ENCODE peak calls at places on chromosomes 16 and 17, in four cellular contexts. One of them, this sample, is unnamed.

GRCh38 chr17:80959330-80960036 is 32.2 kb upstream of the CHMP6 start:
- DNase-seq in GM12865: no peak
- DNase-seq in Peyer's patch: no peak
- DNase-seq in adrenal gland: peak
- DNase-seq in this sample: no peak

GRCh38 chr16:72060405-72060804 is 2.6 kb upstream of the HPR start:
- DNase-seq in GM12865: no peak
- DNase-seq in Peyer's patch: no peak
- DNase-seq in adrenal gland: no peak
- DNase-seq in this sample: no peak

GRCh38 chr16:9092282-9092962 is 978 bp downstream of the HAPSTR1 start:
- DNase-seq in adrenal gland: peak
- DNase-seq in GM12865: peak
- DNase-seq in Peyer's patch: peak
- DNase-seq in this sample: peak

GRCh38 chr17:79223471-79223870 is 148.8 kb downstream of the ENGASE start:
- DNase-seq in Peyer's patch: no peak
- DNase-seq in GM12865: no peak
- DNase-seq in adrenal gland: no peak
- DNase-seq in this sample: no peak

GRCh38 chr16:3671424-3671823 is 16.9 kb downstream of the DNASE1 start:
- DNase-seq in adrenal gland: no peak
- DNase-seq in GM12865: no peak
- DNase-seq in Peyer's patch: no peak
- DNase-seq in this sample: no peak

GRCh38 chr16:27195941-27196595 is 7.3 kb upstream of the KDM8 start:
- DNase-seq in adrenal gland: no peak
- DNase-seq in Peyer's patch: no peak
- DNase-seq in GM12865: no peak
- DNase-seq in this sample: no peak

GRCh38 chr17:68587847-68588246 is 13.3 kb downstream of the FAM20A start:
- DNase-seq in GM12865: no peak
- DNase-seq in adrenal gland: no peak
- DNase-seq in Peyer's patch: no peak
- DNase-seq in this sample: no peak

GRCh38 chr17:70258465-70258864 is 89.1 kb downstream of the KCNJ2 start:
- DNase-seq in Peyer's patch: no peak
- DNase-seq in GM12865: no peak
- DNase-seq in adrenal gland: no peak
- DNase-seq in this sample: no peak

GRCh38 chr17:7916799-7917198 is 710 bp upstream of the RNF227 start:
- DNase-seq in Peyer's patch: no peak
- DNase-seq in GM12865: no peak
- DNase-seq in adrenal gland: no peak
- DNase-seq in this sample: no peak

GRCh38 chr17:81868674-81869220 is 2.4 kb downstream of the ARHGDIA start:
- DNase-seq in adrenal gland: peak
- DNase-seq in GM12865: no peak
- DNase-seq in Peyer's patch: no peak
- DNase-seq in this sample: no peak

GRCh38 chr16:23608194-23608593 is 12.1 kb upstream of the NDUFAB1 start:
- DNase-seq in adrenal gland: no peak
- DNase-seq in GM12865: no peak
- DNase-seq in Peyer's patch: no peak
- DNase-seq in this sample: no peak

DNA sequence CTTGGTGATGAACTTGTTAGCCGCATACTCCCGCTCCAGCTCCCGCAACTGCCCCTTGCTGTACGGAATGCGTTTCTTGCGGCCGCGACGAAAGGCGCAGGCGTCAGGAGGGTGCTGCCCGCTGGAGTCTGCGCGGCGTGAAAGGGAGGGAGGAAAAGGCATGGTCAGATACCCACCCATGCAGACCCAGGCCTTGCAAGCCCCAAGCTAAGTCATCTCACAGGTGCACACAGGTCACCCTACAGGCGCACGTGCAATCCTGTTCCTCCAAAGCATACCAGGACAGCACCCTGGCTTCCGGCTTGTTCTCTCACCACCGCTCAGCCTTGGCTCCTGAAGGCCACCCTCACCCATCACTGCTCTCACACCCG is 1.6 kb downstream of the HOXB13 start:
- DNase-seq in Peyer's patch: no peak
- DNase-seq in adrenal gland: no peak
- DNase-seq in GM12865: no peak
- DNase-seq in this sample: no peak
- TF ChIP-seq CTCF in Peyer's patch: no peak
- TF ChIP-seq CTCF in adrenal gland: no peak
- TF ChIP-seq CTCF in GM12865: no peak
- TF ChIP-seq CTCF in this sample: no peak

GRCh38 chr17:77436058-77436442 is 295.3 kb downstream of the SEC14L1 start:
- DNase-seq in adrenal gland: no peak
- DNase-seq in GM12865: no peak
- DNase-seq in Peyer's patch: no peak
- DNase-seq in this sample: no peak

GRCh38 chr17:77436481-77436880 is 295.7 kb downstream of the SEC14L1 start:
- DNase-seq in Peyer's patch: no peak
- DNase-seq in adrenal gland: no peak
- DNase-seq in GM12865: no peak
- DNase-seq in this sample: no peak

GRCh38 chr17:77437747-77438146 is 297.0 kb downstream of the SEC14L1 start:
- DNase-seq in Peyer's patch: no peak
- DNase-seq in GM12865: no peak
- DNase-seq in adrenal gland: no peak
- DNase-seq in this sample: no peak

GRCh38 chr17:77438241-77439204 is 297.8 kb downstream of the SEC14L1 start:
- DNase-seq in GM12865: no peak
- DNase-seq in Peyer's patch: no peak
- DNase-seq in adrenal gland: no peak
- DNase-seq in this sample: no peak

DNA sequence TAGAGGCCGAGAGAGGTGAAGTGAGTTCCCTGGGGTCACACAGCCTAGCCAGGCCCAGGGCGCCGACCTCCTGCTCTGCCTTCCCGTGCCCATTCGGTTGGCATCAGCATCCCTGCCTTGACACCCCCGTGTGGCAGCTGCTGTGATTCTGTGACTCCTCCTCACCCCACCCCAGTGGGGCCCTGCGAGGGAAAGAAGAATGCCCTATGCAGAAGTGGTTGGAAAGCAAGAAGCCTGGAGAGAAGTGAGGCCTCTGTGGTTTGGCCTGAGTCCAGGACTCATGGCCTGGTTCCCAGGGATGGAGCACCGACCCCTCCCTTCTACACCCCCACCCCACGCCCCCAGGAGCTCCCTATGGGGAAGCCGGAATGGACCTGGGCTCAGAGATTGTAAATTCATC is 296.2 kb downstream of the SEC14L1 start:
- DNase-seq in GM12865: no peak
- DNase-seq in adrenal gland: peak
- DNase-seq in Peyer's patch: peak
- DNase-seq in this sample: no peak
- TF ChIP-seq CTCF in GM12865: no peak
- TF ChIP-seq CTCF in adrenal gland: no peak
- TF ChIP-seq CTCF in Peyer's patch: no peak
- TF ChIP-seq CTCF in this sample: no peak

GRCh38 chr17:44557653-44558285 is 485 bp downstream of the FZD2 start:
- DNase-seq in GM12865: peak
- DNase-seq in Peyer's patch: peak
- DNase-seq in adrenal gland: peak
- DNase-seq in this sample: peak

GRCh38 chr17:44558349-44559287 is 1.3 kb downstream of the FZD2 start:
- DNase-seq in adrenal gland: no peak
- DNase-seq in GM12865: no peak
- DNase-seq in Peyer's patch: no peak
- DNase-seq in this sample: no peak

GRCh38 chr17:44555056-44555455 is 2.2 kb upstream of the FZD2 start:
- DNase-seq in GM12865: no peak
- DNase-seq in Peyer's patch: no peak
- DNase-seq in adrenal gland: no peak
- DNase-seq in this sample: no peak

GRCh38 chr17:44556854-44557606 is at the start of gene FZD2:
- DNase-seq in GM12865: peak
- DNase-seq in adrenal gland: peak
- DNase-seq in Peyer's patch: peak
- DNase-seq in this sample: peak

DNA sequence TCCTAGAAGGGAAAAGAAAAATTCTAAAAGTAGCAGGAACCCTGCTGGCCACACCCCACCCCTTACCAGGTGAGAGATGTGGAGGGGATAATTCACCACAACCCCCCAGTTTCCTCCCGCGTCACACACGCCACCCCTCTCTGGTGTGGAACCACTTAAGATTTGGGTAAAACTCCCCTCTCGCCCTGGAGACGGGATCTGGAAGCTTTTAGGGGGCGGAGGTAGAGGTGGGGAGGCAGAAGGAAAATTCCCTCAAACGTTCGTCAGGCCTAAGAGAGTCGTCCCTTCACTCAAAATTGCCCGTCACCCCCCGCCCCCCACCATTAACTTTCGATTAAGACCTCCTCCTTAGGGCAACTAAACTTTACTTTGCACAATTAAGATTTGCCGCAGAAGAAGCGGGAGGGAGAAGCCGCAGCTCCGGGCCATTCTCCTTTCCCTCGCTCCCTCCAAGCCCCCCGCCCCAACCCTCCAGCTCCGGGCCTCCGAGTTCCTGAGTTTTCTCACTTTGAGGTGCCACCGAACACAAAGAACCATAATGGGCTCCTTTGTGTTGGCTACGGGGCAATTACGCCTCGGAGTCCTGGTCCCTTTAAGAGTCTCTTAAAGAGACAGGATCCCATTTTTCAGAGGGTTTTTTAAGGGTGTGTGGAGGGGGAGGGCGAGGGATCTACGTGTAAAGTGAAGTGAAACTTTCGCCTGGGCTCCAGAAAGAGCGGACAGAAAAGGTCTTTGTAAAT is 1.0 kb upstream of the FZD2 start:
- DNase-seq in GM12865: peak
- DNase-seq in adrenal gland: peak
- DNase-seq in Peyer's patch: peak
- DNase-seq in this sample: peak
- TF ChIP-seq CTCF in GM12865: no peak
- TF ChIP-seq CTCF in adrenal gland: no peak
- TF ChIP-seq CTCF in Peyer's patch: no peak
- TF ChIP-seq CTCF in this sample: no peak

GRCh38 chr16:5056347-5056746 is 9.4 kb downstream of the C16orf89 start:
- DNase-seq in Peyer's patch: peak
- DNase-seq in adrenal gland: no peak
- DNase-seq in GM12865: peak
- DNase-seq in this sample: peak
- TF ChIP-seq CTCF in Peyer's patch: peak
- TF ChIP-seq CTCF in adrenal gland: peak
- TF ChIP-seq CTCF in GM12865: peak
- TF ChIP-seq CTCF in this sample: peak

DNA sequence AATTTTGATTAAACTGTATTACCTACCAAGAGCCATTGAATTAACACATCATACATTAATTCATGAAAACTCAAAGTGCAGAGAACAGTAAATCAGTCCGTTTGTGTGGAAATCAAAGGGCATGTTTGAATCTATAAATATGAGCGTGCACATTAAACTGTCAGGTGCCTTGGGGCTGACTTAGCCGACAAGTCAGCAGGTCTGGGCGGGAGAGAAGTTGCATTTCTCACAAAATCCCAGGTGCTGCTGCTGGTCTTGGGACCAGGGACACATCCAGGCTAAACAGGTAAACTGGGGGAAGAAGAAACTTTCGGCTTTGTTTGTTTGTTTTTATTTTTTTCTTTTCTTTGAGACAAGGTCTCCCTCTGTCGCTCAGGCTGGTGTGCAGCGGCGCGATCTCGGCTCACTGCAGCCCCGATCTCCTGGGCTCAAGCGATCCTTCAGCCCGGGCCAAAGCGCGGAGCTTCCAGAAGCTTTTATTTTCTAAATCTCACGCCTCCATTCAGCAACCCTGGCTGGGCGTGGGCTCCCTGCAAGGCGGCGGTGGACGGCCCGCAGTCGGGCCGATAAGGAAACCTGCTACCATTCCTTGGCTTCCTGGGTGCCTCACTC is 213.9 kb downstream of the MRTFB start:
- DNase-seq in GM12865: peak
- DNase-seq in adrenal gland: no peak
- DNase-seq in Peyer's patch: no peak
- DNase-seq in this sample: no peak
- TF ChIP-seq CTCF in GM12865: peak
- TF ChIP-seq CTCF in adrenal gland: peak
- TF ChIP-seq CTCF in Peyer's patch: no peak
- TF ChIP-seq CTCF in this sample: peak